ENCODE peak calls at places on chromosome 6, in four cellular contexts. V is GM23248, K is neural progenitor cell, D is GM12878. X is an unnamed sample. For H3K4me1, the result is how much of the 10 kb centered on the place peaks cover.

GRCh38 chr6:158816329-158816728 is 2.8 kb downstream of the EZR start:
- DNase-seq in K (peak), D (no peak), V (no peak), X (peak)

GRCh38 chr6:109095036-109095820 is at the start of gene CEP57L1:
- DNase-seq in K (peak), D (peak), V (peak), X (peak)

GRCh38 chr6:52984247-52984646 is 10.8 kb downstream of the GSTA4 start:
- DNase-seq in V (peak), D (peak), K (no peak), X (peak)

GRCh38 chr6:39102024-39102820 is 12.8 kb downstream of the SAYSD1 start:
- DNase-seq in K (peak), V (peak), D (no peak), X (no peak)

GRCh38 chr6:163095401-163095800 is 319.1 kb upstream of the QKI start:
- DNase-seq in K (no peak), D (no peak), V (no peak), X (no peak)

GRCh38 chr6:117601811-117602150 is 530 bp downstream of the GOPC start:
- DNase-seq in K (no peak), D (no peak), V (no peak), X (peak)

GRCh38 chr6:44650947-44651346 is 263.4 kb downstream of the CDC5L start:
- DNase-seq in D (no peak), K (no peak), V (peak), X (no peak)

GRCh38 chr6:85797993-85798392 is 155.3 kb upstream of the SYNCRIP start:
- DNase-seq in V (no peak), D (no peak), K (no peak), X (no peak)

GRCh38 chr6:22362361-22362760 is 65.5 kb upstream of the PRL start:
- DNase-seq in K (no peak), V (no peak), D (no peak), X (no peak)

GRCh38 chr6:49839162-49839561 is 27.2 kb downstream of the CRISP1 start:
- DNase-seq in D (no peak), V (no peak), K (no peak), X (no peak)

GRCh38 chr6:20757761-20758160 is 223.5 kb downstream of the CDKAL1 start:
- DNase-seq in D (no peak), K (no peak), V (peak), X (no peak)

GRCh38 chr6:56488281-56488680 is 154.4 kb downstream of the DST start:
- DNase-seq in V (no peak), K (no peak), D (no peak), X (no peak)

GRCh38 chr6:119630561-119631192 is 281.1 kb upstream of the MAN1A1 start:
- DNase-seq in D (no peak), V (no peak), K (no peak), X (no peak)

GRCh38 chr6:71602385-71602949 is 283.9 kb upstream of the RIMS1 start:
- DNase-seq in K (no peak), D (no peak), V (peak), X (no peak)

GRCh38 chr6:11423667-11424066 is 113.9 kb upstream of the TMEM170B start:
- DNase-seq in D (no peak), V (no peak), K (no peak), X (no peak)

GRCh38 chr6:107460074-107460631 is 789 bp upstream of the PDSS2 start:
- DNase-seq in V (no peak), K (no peak), D (no peak), X (no peak)

GRCh38 chr6:116485786-116486185 is 24.6 kb downstream of the CALHM6 start:
- DNase-seq in D (no peak), K (no peak), V (peak), X (no peak)

GRCh38 chr6:23174781-23175361 is 605.5 kb downstream of the HDGFL1 start:
- DNase-seq in D (no peak), K (no peak), V (peak), X (no peak)

GRCh38 chr6:55601120-55601519 is 22.1 kb upstream of the HMGCLL1 start:
- DNase-seq in V (no peak), K (no peak), D (no peak), X (no peak)

GRCh38 chr6:159395614-159396013 is 226.4 kb downstream of the FNDC1 start:
- DNase-seq in V (no peak), K (no peak), D (no peak), X (no peak)

GRCh38 chr6:34352305-34352937 is 40.0 kb downstream of the NUDT3 start:
- DNase-seq in D (no peak), K (no peak), V (peak), X (peak)

GRCh38 chr6:67630146-67630545 is 1004.9 kb upstream of the ADGRB3 start:
- DNase-seq in K (no peak), V (peak), D (no peak), X (peak)

GRCh38 chr6:135633573-135633972 is 136.0 kb upstream of the AHI1 start:
- DNase-seq in D (no peak), K (no peak), V (no peak), X (no peak)

GRCh38 chr6:137805622-137806021 is 61.4 kb upstream of the TNFAIP3 start:
- DNase-seq in K (no peak), V (no peak), D (no peak), X (no peak)

GRCh38 chr6:10528170-10528981 is 7.2 kb downstream of the GCNT2 start:
- DNase-seq in K (no peak), V (no peak), D (peak), X (peak)

GRCh38 chr6:90432937-90433336 is 136.3 kb upstream of the BACH2 start:
- DNase-seq in K (no peak), V (no peak), D (no peak), X (peak)

GRCh38 chr6:158573542-158573931 is 13.6 kb downstream of the TMEM181 start:
- DNase-seq in K (no peak), V (no peak), D (no peak), X (no peak)

GRCh38 chr6:117174835-117175360 is 90.5 kb upstream of the VGLL2 start:
- DNase-seq in V (no peak), D (no peak), K (no peak), X (no peak)

GRCh38 chr6:87397656-87398055 is 10.1 kb upstream of the CFAP206 start:
- DNase-seq in K (no peak), V (no peak), D (no peak), X (no peak)

GRCh38 chr6:43282636-43283513 is 15.2 kb upstream of the SLC22A7 start:
- DNase-seq in D (no peak), V (no peak), K (no peak), X (no peak)

GRCh38 chr6:1418471-1419191 is 29.3 kb downstream of the FOXF2 start:
- DNase-seq in K (no peak), V (peak), D (no peak), X (no peak)

GRCh38 chr6:43846556-43846955 is 76.5 kb downstream of the VEGFA start:
- DNase-seq in K (no peak), D (no peak), V (no peak), X (no peak)

GRCh38 chr6:133568970-133569889 is 319.7 kb upstream of the TCF21 start:
- DNase-seq in D (no peak), V (peak), K (peak), X (peak)

GRCh38 chr6:52640170-52640569 is 30.7 kb upstream of the TMEM14A start:
- DNase-seq in D (no peak), V (peak), K (no peak), X (no peak)

GRCh38 chr6:113719056-113719455 is 138.1 kb upstream of the MARCKS start:
- DNase-seq in V (peak), D (no peak), K (no peak), X (no peak)

GRCh38 chr6:157964139-157964538 is 17.5 kb upstream of the SYNJ2 start:
- DNase-seq in V (no peak), D (no peak), K (no peak), X (no peak)

GRCh38 chr6:149484733-149485700 is at the start of gene ZC3H12D:
- DNase-seq in K (peak), V (peak), D (no peak), X (no peak)

GRCh38 chr6:144104898-144105487 is 9.6 kb upstream of the SF3B5 start:
- DNase-seq in D (peak), V (peak), K (peak), X (peak)

GRCh38 chr6:41100871-41101287 is 28.1 kb downstream of the NFYA start:
- DNase-seq in V (no peak), D (no peak), K (peak), X (no peak)

GRCh38 chr6:5214570-5215052 is 46.1 kb downstream of the LYRM4 start:
- DNase-seq in K (peak), V (peak), D (no peak), X (no peak)

GRCh38 chr6:92352130-92352529 is 1067.2 kb downstream of the EPHA7 start:
- DNase-seq in K (no peak), D (no peak), V (no peak), X (peak)
- H3K4me2 ChIP-seq in K (no peak), D (no peak), V (no peak), X (no peak)

GRCh38 chr6:30830438-30830837 is 53.9 kb upstream of the DDR1 start:
- DNase-seq in D (no peak), K (no peak), V (no peak), X (no peak)

GRCh38 chr6:30829639-30830250 is 54.6 kb upstream of the DDR1 start:
- DNase-seq in V (no peak), D (no peak), K (peak), X (no peak)

GRCh38 chr6:30828027-30828962 is 56.0 kb upstream of the DDR1 start:
- DNase-seq in V (peak), D (no peak), K (peak), X (peak)

GRCh38 chr6:30826961-30827342 is 57.4 kb upstream of the DDR1 start:
- DNase-seq in D (no peak), V (peak), K (no peak), X (no peak)

GRCh38 chr6:30829016-30829415 is 55.3 kb upstream of the DDR1 start:
- DNase-seq in D (no peak), V (no peak), K (no peak), X (no peak)
- H3K4me1 ChIP-seq in D (under half), V (under half), K (under half), X (under half)

GRCh38 chr6:170503414-170503761 is 49.7 kb downstream of the PSMB1 start:
- DNase-seq in K (no peak), D (no peak), V (no peak), X (no peak)

GRCh38 chr6:170500955-170501590 is 52.0 kb downstream of the PSMB1 start:
- DNase-seq in K (no peak), V (no peak), D (no peak), X (no peak)

GRCh38 chr6:170493354-170493753 is 59.8 kb downstream of the PSMB1 start:
- DNase-seq in D (no peak), V (no peak), K (no peak), X (no peak)

GRCh38 chr6:170497845-170498281 is 55.2 kb downstream of the PSMB1 start:
- DNase-seq in D (no peak), V (peak), K (peak), X (no peak)
- H3K27ac ChIP-seq in D (no peak), V (no peak), K (peak), X (no peak)

DNA sequence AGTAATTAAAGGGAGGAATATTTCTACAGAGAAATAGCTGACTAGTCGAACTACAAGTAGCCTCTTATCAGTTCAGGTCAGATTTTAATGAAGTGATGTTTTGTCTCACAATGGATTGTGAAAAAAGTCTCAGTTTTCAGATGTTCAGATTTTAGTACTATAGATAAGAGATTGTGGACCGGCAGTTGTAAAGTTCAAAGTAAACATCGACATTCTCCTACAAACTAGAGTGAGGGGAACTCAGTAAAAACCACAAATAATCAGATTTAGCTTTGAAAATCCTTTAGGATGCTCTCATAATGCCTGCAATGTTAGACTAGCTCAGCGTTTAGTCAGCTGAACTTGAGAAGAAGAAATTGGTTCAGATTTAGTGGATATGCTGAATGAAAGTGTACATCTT is 39.9 kb downstream of the RCAN2 start:
- DNase-seq in K (no peak), V (no peak), D (no peak), X (no peak)
- H3K4me2 ChIP-seq in K (no peak), V (no peak), D (no peak), X (no peak)

DNA sequence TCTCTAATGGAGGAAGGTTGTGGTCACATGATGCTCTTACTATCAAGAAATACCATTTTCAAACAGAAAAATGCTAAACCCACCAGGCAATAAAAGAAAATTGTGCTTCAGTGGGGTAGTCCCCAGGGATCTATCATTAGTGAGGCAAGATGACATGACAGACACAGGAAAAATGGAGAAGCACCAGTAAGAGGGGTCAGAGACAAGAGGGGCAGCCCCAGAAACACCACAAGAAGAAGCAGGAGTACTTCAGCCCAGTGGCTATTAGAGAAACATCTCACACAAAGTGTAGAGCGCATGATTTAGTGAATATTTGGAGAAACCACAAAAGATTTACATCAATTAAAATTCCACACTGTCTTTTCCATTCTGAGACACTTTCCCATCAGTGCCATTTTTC is 10.2 kb upstream of the TMEM200A start:
- DNase-seq in D (no peak), V (no peak), K (no peak), X (no peak)
- H3K4me1 ChIP-seq in D (under half), V (under half), K (under half), X (under half)

GRCh38 chr6:111837007-111837406 is 36.2 kb downstream of the FYN start:
- DNase-seq in D (no peak), K (no peak), V (no peak), X (no peak)
- H3K27ac ChIP-seq in D (peak), K (no peak), V (no peak), X (no peak)

GRCh38 chr6:3750324-3751018 is 1.0 kb downstream of the PXDC1 start:
- DNase-seq in V (peak), K (peak), D (no peak), X (no peak)

GRCh38 chr6:3748208-3748701 is 3.3 kb downstream of the PXDC1 start:
- DNase-seq in V (peak), D (no peak), K (peak), X (peak)

GRCh38 chr6:3749991-3750323 is 1.6 kb downstream of the PXDC1 start:
- DNase-seq in D (no peak), K (no peak), V (peak), X (no peak)

GRCh38 chr6:3748726-3749389 is 2.7 kb downstream of the PXDC1 start:
- DNase-seq in V (no peak), K (no peak), D (no peak), X (no peak)

GRCh38 chr6:3749390-3749978 is 2.0 kb downstream of the PXDC1 start:
- DNase-seq in D (no peak), V (no peak), K (no peak), X (no peak)
- H3K4me2 ChIP-seq in D (no peak), V (peak), K (no peak), X (no peak)

X was measured in MM.1S.